ENCODE peak calls at places on chromosomes 4 and X, in four cellular contexts. L is HCT116, Y is HepG2, S is K562. M is an unnamed sample. For H3K4me1, the result is how much of the 10 kb centered on the place peaks cover.

GRCh38 chr4:142314686-142315085 is 531.4 kb downstream of the INPP4B start:
- DNase-seq in L (no peak), Y (no peak), S (no peak), M (no peak)

GRCh38 chr4:73948990-73949706 is 32.7 kb downstream of the PF4 start:
- DNase-seq in Y (no peak), S (no peak), L (no peak), M (no peak)

GRCh38 chrX:39633293-39633692 is 464.5 kb downstream of the BCOR start:
- DNase-seq in L (no peak), Y (no peak), S (no peak), M (no peak)

GRCh38 chrX:100643943-100644587 is at the start of gene SRPX2:
- DNase-seq in Y (no peak), S (no peak), L (peak), M (peak)

GRCh38 chrX:118974908-118975671 is 672 bp downstream of the LONRF3 start:
- DNase-seq in L (no peak), Y (peak), S (peak), M (no peak)

GRCh38 chrX:49273181-49273727 is 3.7 kb downstream of the PPP1R3F start:
- DNase-seq in L (no peak), S (no peak), Y (no peak), M (no peak)

GRCh38 chr4:15855804-15856475 is 77.8 kb downstream of the CD38 start:
- DNase-seq in S (no peak), Y (no peak), L (no peak), M (no peak)

GRCh38 chr4:163447481-163447880 is 26.1 kb downstream of the TKTL2 start:
- DNase-seq in S (no peak), Y (no peak), L (no peak), M (no peak)

GRCh38 chr4:78320353-78320935 is 231.1 kb upstream of the ANXA3 start:
- DNase-seq in Y (peak), S (no peak), L (no peak), M (no peak)

GRCh38 chrX:136166221-136166855 is 19.0 kb downstream of the FHL1 start:
- DNase-seq in L (no peak), Y (no peak), S (no peak), M (no peak)

GRCh38 chrX:132957211-132958085 is 981 bp downstream of the HS6ST2 start:
- DNase-seq in Y (no peak), L (no peak), S (no peak), M (no peak)

GRCh38 chr4:118997601-118998000 is 108.9 kb downstream of the SYNPO2 start:
- DNase-seq in Y (no peak), L (no peak), S (no peak), M (no peak)

GRCh38 chr4:42397635-42398447 is 553 bp downstream of the SHISA3 start:
- DNase-seq in Y (no peak), S (no peak), L (no peak), M (no peak)

GRCh38 chr4:6894086-6894478 is 15.5 kb upstream of the TBC1D14 start:
- DNase-seq in L (no peak), S (no peak), Y (no peak), M (no peak)

GRCh38 chrX:134626434-134626833 is 31.8 kb downstream of the PLAC1 start:
- DNase-seq in S (no peak), L (no peak), Y (no peak), M (no peak)

GRCh38 chr4:80153800-80154546 is 43.3 kb upstream of the PRDM8 start:
- DNase-seq in Y (no peak), L (no peak), S (no peak), M (no peak)

GRCh38 chrX:65750674-65751469 is 83.4 kb downstream of the MSN start:
- DNase-seq in L (no peak), S (no peak), Y (no peak), M (no peak)

GRCh38 chr4:519203-519651 is 20.2 kb downstream of the PIGG start:
- DNase-seq in Y (no peak), S (no peak), L (no peak), M (no peak)

GRCh38 chr4:8696369-8697127 is 104.0 kb downstream of the CPZ start:
- DNase-seq in L (no peak), S (no peak), Y (no peak), M (no peak)

GRCh38 chr4:5774416-5775056 is 63.5 kb downstream of the EVC start:
- DNase-seq in Y (no peak), L (no peak), S (no peak), M (no peak)

GRCh38 chrX:43970528-43970927 is 2.7 kb downstream of the NDP start:
- DNase-seq in S (no peak), Y (no peak), L (no peak), M (no peak)

GRCh38 chrX:126655061-126655460 is 102.4 kb upstream of the DCAF12L1 start:
- DNase-seq in L (no peak), S (no peak), Y (no peak), M (no peak)

DNA sequence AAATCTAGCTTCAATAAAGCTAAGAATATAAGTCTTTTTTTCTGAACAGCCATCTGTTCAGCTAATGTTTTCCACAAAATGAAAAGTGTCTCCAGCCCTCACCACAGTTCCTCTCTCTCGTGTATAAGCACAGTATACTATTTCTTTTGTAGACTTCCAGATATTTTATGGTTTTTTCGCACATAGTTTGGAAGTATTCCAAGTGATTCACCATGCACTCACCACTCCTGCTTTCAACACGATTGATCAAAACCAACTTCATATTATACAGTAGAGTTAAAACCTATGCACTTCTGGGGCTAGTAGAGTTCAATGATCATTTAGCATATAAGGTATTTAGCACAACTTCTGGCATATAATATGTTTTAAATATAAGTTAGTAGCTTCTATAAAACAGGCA is 105.8 kb upstream of the DCAF12L1 start:
- DNase-seq in L (no peak), S (no peak), Y (no peak), M (no peak)
- TF ChIP-seq TCF7L2 in L (no peak), S (no peak), Y (no peak), M (no peak)

DNA sequence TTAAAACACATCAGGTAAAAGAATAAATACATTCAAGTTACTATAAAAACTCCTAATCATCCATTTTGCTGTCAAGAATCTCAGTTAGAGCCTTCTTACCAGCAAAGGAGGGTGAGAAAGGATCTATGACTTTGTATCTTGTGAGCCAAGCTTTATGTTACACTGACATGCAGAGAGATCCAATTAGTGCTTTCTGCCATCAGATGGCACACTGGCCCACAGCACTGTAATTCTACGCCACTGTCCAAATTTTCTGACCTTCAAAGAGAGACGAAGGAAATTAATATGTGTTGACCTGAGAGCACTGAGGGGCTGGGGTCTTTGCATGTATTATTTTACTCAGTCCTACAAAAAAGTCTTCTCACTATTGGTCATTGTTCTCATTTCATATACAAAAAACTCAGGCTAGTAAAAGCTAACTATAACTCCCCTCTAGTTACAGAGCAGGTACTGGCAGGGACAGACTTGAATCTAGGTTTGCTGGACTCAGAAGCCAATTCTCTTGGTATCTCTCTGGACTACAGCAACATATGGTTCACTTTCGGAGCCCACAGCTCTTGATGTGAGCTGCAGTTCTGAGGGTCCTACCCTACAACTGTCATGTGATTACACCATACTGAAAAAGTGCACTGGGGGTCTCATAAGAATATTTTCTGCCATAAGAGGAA is 157.6 kb downstream of the NR3C2 start:
- DNase-seq in L (no peak), S (no peak), Y (no peak), M (no peak)
- TF ChIP-seq CTCF in L (peak), S (no peak), Y (peak), M (peak)

GRCh38 chr4:39710098-39710896 is 12.4 kb downstream of the UBE2K start:
- DNase-seq in L (no peak), Y (no peak), S (no peak), M (no peak)
- H3K4me1 ChIP-seq in L (under half), Y (under half), S (under half), M (under half)

GRCh38 chrX:56385960-56386359 is 153.8 kb downstream of the KLF8 start:
- DNase-seq in L (no peak), Y (no peak), S (no peak), M (no peak)

GRCh38 chrX:56382278-56382677 is 150.1 kb downstream of the KLF8 start:
- DNase-seq in Y (no peak), L (no peak), S (no peak), M (no peak)

DNA sequence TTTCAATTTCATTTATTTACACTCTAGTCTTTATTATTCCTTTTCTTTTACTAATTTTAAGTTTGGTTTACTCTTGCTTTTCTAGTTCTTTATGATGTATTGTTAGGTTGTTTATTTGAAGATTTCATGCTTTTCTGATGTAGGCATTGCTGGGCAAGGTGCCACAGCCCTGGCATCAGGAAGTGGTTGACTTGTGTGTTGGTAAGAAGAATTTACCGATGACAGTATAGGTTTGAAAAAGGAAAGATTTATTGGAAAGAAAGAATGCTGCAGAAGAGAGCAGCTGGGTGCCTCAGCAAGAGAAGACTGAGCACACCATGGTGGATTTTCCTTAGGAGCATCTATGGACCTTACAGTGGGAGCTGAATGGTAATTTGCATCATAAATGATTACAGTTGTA is 153.2 kb downstream of the KLF8 start:
- DNase-seq in Y (no peak), S (no peak), L (no peak), M (no peak)
- TF ChIP-seq TCF7L2 in Y (no peak), S (no peak), L (no peak), M (no peak)

DNA sequence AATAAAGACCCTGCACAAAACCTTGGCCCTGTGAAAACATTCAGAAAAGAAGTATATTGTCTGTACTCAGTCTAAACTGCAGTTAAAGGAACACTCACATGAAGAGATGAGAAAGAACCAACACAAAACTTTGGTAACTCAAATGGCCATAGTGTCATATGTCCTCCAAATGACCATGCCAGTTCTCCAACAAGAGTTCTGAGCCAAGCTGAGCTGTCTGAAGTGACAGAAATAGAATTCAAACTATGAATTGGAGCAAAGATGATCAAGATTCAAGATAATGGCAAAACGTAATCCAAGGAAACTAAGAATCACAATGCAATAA is 739.3 kb upstream of the NDST4 start:
- DNase-seq in S (no peak), Y (no peak), L (no peak), M (no peak)
- TF ChIP-seq CTCF in S (no peak), Y (no peak), L (no peak), M (peak)

GRCh38 chr4:10017037-10017893 is 4.0 kb downstream of the SLC2A9 start:
- DNase-seq in Y (peak), S (no peak), L (no peak), M (no peak)

GRCh38 chr4:10018818-10019438 is 2.4 kb downstream of the SLC2A9 start:
- DNase-seq in L (peak), S (peak), Y (no peak), M (peak)

GRCh38 chr4:10015140-10015753 is 6.0 kb downstream of the SLC2A9 start:
- DNase-seq in Y (no peak), S (no peak), L (peak), M (no peak)

GRCh38 chr4:10013722-10014121 is 7.6 kb downstream of the SLC2A9 start:
- DNase-seq in L (peak), S (peak), Y (no peak), M (no peak)

DNA sequence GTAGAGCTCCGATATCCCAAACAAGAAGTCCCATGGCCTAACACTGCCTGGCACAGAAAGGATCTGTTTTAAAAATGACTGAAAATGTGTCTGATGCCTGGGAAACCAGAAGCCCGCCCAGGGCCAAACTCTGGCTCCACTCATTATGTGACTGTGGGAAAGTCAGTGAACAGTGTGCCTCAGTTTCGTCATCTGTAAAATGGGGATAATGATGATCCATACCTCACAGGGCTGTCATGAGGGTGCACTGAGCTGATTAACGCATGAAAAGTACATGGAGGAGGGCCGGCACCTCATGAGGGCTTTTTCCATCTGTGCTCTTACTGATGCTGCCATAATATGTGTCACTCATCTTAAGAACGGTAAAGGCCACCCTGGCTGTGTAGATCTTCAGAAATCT is 5.1 kb downstream of the SLC2A9 start:
- DNase-seq in L (no peak), S (no peak), Y (no peak), M (no peak)
- H3K4me1 ChIP-seq in L (under half), S (under half), Y (half or more), M (under half)

GRCh38 chr4:53937327-53937726 is 127.1 kb downstream of the CHIC2 start:
- DNase-seq in Y (no peak), S (no peak), L (no peak), M (no peak)

GRCh38 chr4:53932784-53933183 is 131.6 kb downstream of the CHIC2 start:
- DNase-seq in L (no peak), S (no peak), Y (no peak), M (no peak)

GRCh38 chr4:53931423-53932060 is 132.9 kb downstream of the CHIC2 start:
- DNase-seq in S (no peak), Y (no peak), L (no peak), M (no peak)

GRCh38 chr4:53937918-53938317 is 126.5 kb downstream of the CHIC2 start:
- DNase-seq in S (no peak), L (peak), Y (no peak), M (no peak)

GRCh38 chr4:53935780-53936179 is 128.6 kb downstream of the CHIC2 start:
- DNase-seq in S (no peak), L (no peak), Y (no peak), M (no peak)
- TF ChIP-seq TCF7L2 in S (no peak), L (no peak), Y (no peak), M (no peak)

GRCh38 chr4:174144081-174144480 is 139.4 kb downstream of the FBXO8 start:
- DNase-seq in Y (no peak), L (no peak), S (no peak), M (no peak)
- TF ChIP-seq CTCF in Y (no peak), L (no peak), S (no peak), M (no peak)

GRCh38 chr4:143405197-143405730 is 68.6 kb downstream of the GAB1 start:
- DNase-seq in S (no peak), Y (no peak), L (no peak), M (no peak)

GRCh38 chr4:143406523-143406922 is 69.8 kb downstream of the GAB1 start:
- DNase-seq in S (no peak), L (no peak), Y (peak), M (no peak)

GRCh38 chr4:143403551-143403816 is 66.8 kb downstream of the GAB1 start:
- DNase-seq in S (no peak), L (no peak), Y (no peak), M (no peak)

GRCh38 chr4:143402776-143403550 is 66.3 kb downstream of the GAB1 start:
- DNase-seq in Y (no peak), S (no peak), L (no peak), M (no peak)

GRCh38 chr4:143404555-143404954 is 67.9 kb downstream of the GAB1 start:
- DNase-seq in Y (no peak), L (no peak), S (no peak), M (no peak)
- H3K4me1 ChIP-seq in Y (under half), L (under half), S (under half), M (under half)

M was measured in Panc1.